ENCODE peak calls at places on chromosomes 13 and 19, in eight cellular contexts. B is C1 segment of cervical spinal cord, Q is KG1, U is tibial nerve, M is NCI-H748 treated with DMSO at 0.1 percent for 48 hours, V is lung microvascular endothelial cell, C is NCI-H1105 treated with DMSO at 0.1 percent for 48 hours, X is cardiac fibroblast. L is an unnamed sample.
A peak's percentile ranks its signal among the peaks of the same experiment; 100 is the strongest.

GRCh38 chr13:98143601-98144500 is 957 bp downstream of the FARP1 start:
- DNase-seq in V (peak; percentile 33), Q (no peak), U (no peak), C (no peak), X (peak; percentile 49), M (no peak), B (peak; percentile 29), L (no peak)

GRCh38 chr13:100300708-100301107 is 211.8 kb downstream of the PCCA start:
- DNase-seq in X (no peak), Q (no peak), B (no peak), M (no peak), C (no peak), U (no peak), V (no peak), L (no peak)

GRCh38 chr19:38059897-38060296 is 152.9 kb downstream of the SIPA1L3 start:
- DNase-seq in U (no peak), Q (no peak), B (no peak), X (peak; percentile 16), M (no peak), V (peak; percentile 89), C (no peak), L (no peak)

GRCh38 chr13:97284558-97284957 is 62.4 kb downstream of the MBNL2 start:
- DNase-seq in U (no peak), C (no peak), Q (no peak), V (no peak), X (peak; percentile 26), B (no peak), M (no peak), L (no peak)

GRCh38 chr19:48714759-48715261 is 4.7 kb downstream of the MAMSTR start:
- DNase-seq in B (no peak), V (no peak), C (no peak), M (no peak), U (no peak), Q (no peak), X (no peak), L (no peak)

GRCh38 chr13:54185785-54186184 is 1157.2 kb downstream of the OLFM4 start:
- DNase-seq in X (no peak), C (no peak), V (no peak), M (peak; percentile 16), B (no peak), Q (no peak), U (no peak), L (no peak)

GRCh38 chr13:46206138-46206537 is 5.6 kb upstream of the LRRC63 start:
- DNase-seq in Q (no peak), B (no peak), M (no peak), C (no peak), U (no peak), V (no peak), X (no peak), L (no peak)

GRCh38 chr19:47006496-47006895 is 13.1 kb upstream of the NPAS1 start:
- DNase-seq in C (no peak), U (no peak), V (no peak), M (no peak), Q (no peak), B (no peak), X (no peak), L (no peak)

GRCh38 chr19:58563823-58564222 is 5.4 kb upstream of the UBE2M start:
- DNase-seq in C (no peak), U (no peak), X (no peak), M (no peak), V (no peak), B (no peak), Q (no peak), L (no peak)

GRCh38 chr19:4774136-4774535 is 17.4 kb upstream of the FEM1A start:
- DNase-seq in U (no peak), M (no peak), X (no peak), V (no peak), C (no peak), B (no peak), Q (no peak), L (no peak)